ENCODE peak calls at places on chromosome 22, in ten cellular contexts. W, N, X, U, M, Z, J, I, V and S are unnamed samples.

GRCh38 chr22:30675436-30675835 is 7.8 kb upstream of the DUSP18 start:
- DNase-seq in W (no peak), N (no peak), X (no peak), U (no peak), M (no peak), Z (no peak), J (no peak), I (no peak), V (no peak), S (no peak)

GRCh38 chr22:43343262-43343988 is at the start of gene SCUBE1:
- DNase-seq in W (no peak), N (peak; percentile 56), X (peak; percentile 46), U (peak; percentile 86), M (no peak), Z (peak; percentile 95), J (peak; percentile 63), I (no peak), V (peak; percentile 19), S (peak; percentile 52)

GRCh38 chr22:31269892-31270574 is 22.3 kb downstream of the PIK3IP1 start:
- DNase-seq in W (no peak), N (no peak), X (no peak), U (no peak), M (no peak), Z (no peak), J (no peak), I (no peak), V (no peak), S (no peak)

GRCh38 chr22:35549338-35549737 is 8.7 kb downstream of the RASD2 start:
- DNase-seq in W (no peak), N (no peak), X (no peak), U (peak; percentile 74), M (no peak), Z (no peak), J (no peak), I (no peak), V (peak; percentile 56), S (peak; percentile 68)

GRCh38 chr22:43276311-43276710 is 66.9 kb downstream of the SCUBE1 start:
- DNase-seq in W (no peak), N (no peak), X (no peak), U (no peak), M (no peak), Z (no peak), J (no peak), I (no peak), V (no peak), S (no peak)

GRCh38 chr22:38830026-38830844 is 13.6 kb downstream of the NPTXR start:
- DNase-seq in W (no peak), N (no peak), X (no peak), U (no peak), M (no peak), Z (no peak), J (no peak), I (no peak), V (no peak), S (no peak)

GRCh38 chr22:31474743-31475142 is 14.9 kb downstream of the EIF4ENIF1 start:
- DNase-seq in W (peak; percentile 89), N (no peak), X (no peak), U (no peak), M (no peak), Z (no peak), J (no peak), I (peak; percentile 73), V (no peak), S (no peak)

GRCh38 chr22:29166180-29166579 is 39.5 kb upstream of the EMID1 start:
- DNase-seq in W (no peak), N (no peak), X (no peak), U (no peak), M (peak; percentile 27), Z (no peak), J (no peak), I (no peak), V (no peak), S (no peak)

GRCh38 chr22:22974156-22974555 is 86.5 kb downstream of the IGLL5 start:
- DNase-seq in W (no peak), N (no peak), X (no peak), U (no peak), M (no peak), Z (no peak), J (no peak), I (no peak), V (no peak), S (no peak)

GRCh38 chr22:44889233-44889878 is 120.4 kb downstream of the PHF21B start:
- DNase-seq in W (no peak), N (no peak), X (no peak), U (no peak), M (peak; percentile 51), Z (peak; percentile 44), J (no peak), I (no peak), V (no peak), S (no peak)

GRCh38 chr22:33921576-33922181 is 1.4 kb upstream of the LARGE1 start:
- DNase-seq in W (peak; percentile 60), N (peak; percentile 33), X (peak; percentile 53), U (peak; percentile 76), M (peak; percentile 78), Z (peak; percentile 94), J (peak; percentile 64), I (peak; percentile 61), V (peak; percentile 62), S (peak; percentile 68)

GRCh38 chr22:49324527-49325491 is 502.9 kb downstream of the BRD1 start:
- DNase-seq in W (no peak), N (no peak), X (no peak), U (no peak), M (no peak), Z (no peak), J (peak; percentile 22), I (no peak), V (no peak), S (no peak)

GRCh38 chr22:24060375-24060788 is 49.3 kb downstream of the CABIN1 start:
- DNase-seq in W (peak; percentile 96), N (no peak), X (peak; percentile 32), U (peak; percentile 30), M (no peak), Z (no peak), J (peak; percentile 45), I (peak; percentile 90), V (peak; percentile 34), S (no peak)

GRCh38 chr22:39207141-39208012 is 37.4 kb downstream of the PDGFB start:
- DNase-seq in W (peak; percentile 11), N (no peak), X (peak; percentile 92), U (no peak), M (peak; percentile 45), Z (no peak), J (peak; percentile 48), I (peak; percentile 23), V (no peak), S (no peak)

GRCh38 chr22:23786261-23786710 is 480 bp upstream of the SMARCB1 start:
- DNase-seq in W (no peak), N (no peak), X (no peak), U (no peak), M (no peak), Z (no peak), J (no peak), I (no peak), V (no peak), S (no peak)

GRCh38 chr22:26585104-26585790 is 4.7 kb downstream of the TPST2 start:
- DNase-seq in W (peak; percentile 79), N (no peak), X (peak; percentile 66), U (peak; percentile 41), M (peak; percentile 78), Z (no peak), J (peak; percentile 45), I (peak; percentile 80), V (peak; percentile 66), S (peak; percentile 78)

GRCh38 chr22:27642104-27642800 is 159.3 kb downstream of the MN1 start:
- DNase-seq in W (no peak), N (no peak), X (no peak), U (no peak), M (no peak), Z (peak; percentile 79), J (no peak), I (no peak), V (no peak), S (no peak)

GRCh38 chr22:42185915-42186439 is 55.4 kb upstream of the CYP2D6 start:
- DNase-seq in W (no peak), N (no peak), X (no peak), U (no peak), M (no peak), Z (no peak), J (no peak), I (no peak), V (no peak), S (no peak)
- H3K4me1 ChIP-seq in W (peaks cover 8% of the 10 kb centered on the region), N (peaks cover 13% of the 10 kb centered on the region), X (peaks cover 38% of the 10 kb centered on the region), U (no peaks in the 10 kb centered on the region), M (no peaks in the 10 kb centered on the region), Z (peaks cover 7% of the 10 kb centered on the region), J (peaks cover 42% of the 10 kb centered on the region), I (no peaks in the 10 kb centered on the region), V (no peaks in the 10 kb centered on the region), S (peaks cover 14% of the 10 kb centered on the region)

GRCh38 chr22:50671641-50672040 is 982 bp upstream of the SHANK3 start:
- DNase-seq in W (no peak), N (no peak), X (no peak), U (no peak), M (no peak), Z (no peak), J (no peak), I (no peak), V (peak; percentile 68), S (no peak)
- H3K27me3 ChIP-seq in W (peaks cover 51% of the 10 kb centered on the region), N (peaks cover 57% of the 10 kb centered on the region), X (no peaks in the 10 kb centered on the region), U (no peaks in the 10 kb centered on the region), M (peaks cover 70% of the 10 kb centered on the region), Z (peaks cover 46% of the 10 kb centered on the region), J (peaks cover 72% of the 10 kb centered on the region), I (peaks cover 28% of the 10 kb centered on the region), V (peaks cover 39% of the 10 kb centered on the region), S (peaks cover 80% of the 10 kb centered on the region)

GRCh38 chr22:40329021-40329456 is 17.3 kb upstream of the ADSL start:
- DNase-seq in W (no peak), N (no peak), X (no peak), U (no peak), M (no peak), Z (no peak), J (no peak), I (no peak), V (no peak), S (no peak)
- H3K4me1 ChIP-seq in W (peaks cover 10% of the 10 kb centered on the region), N (peaks cover 51% of the 10 kb centered on the region), X (peaks cover 5% of the 10 kb centered on the region), U (peaks cover 2% of the 10 kb centered on the region), M (no peaks in the 10 kb centered on the region), Z (peaks cover 39% of the 10 kb centered on the region), J (peaks cover 18% of the 10 kb centered on the region), I (peaks cover 9% of the 10 kb centered on the region), V (no peaks in the 10 kb centered on the region), S (peaks cover 23% of the 10 kb centered on the region)

GRCh38 chr22:19722175-19722914 is 994 bp upstream of the GP1BB start:
- DNase-seq in W (no peak), N (no peak), X (no peak), U (no peak), M (no peak), Z (peak; percentile 49), J (no peak), I (no peak), V (no peak), S (no peak)

GRCh38 chr22:19720150-19720827 is 3.0 kb upstream of the GP1BB start:
- DNase-seq in W (no peak), N (no peak), X (no peak), U (no peak), M (no peak), Z (no peak), J (no peak), I (no peak), V (no peak), S (no peak)

GRCh38 chr22:19721486-19722172 is 1.7 kb upstream of the GP1BB start:
- DNase-seq in W (no peak), N (no peak), X (no peak), U (no peak), M (no peak), Z (peak; percentile 40), J (no peak), I (no peak), V (no peak), S (no peak)

GRCh38 chr22:19719488-19720021 is 3.8 kb upstream of the GP1BB start:
- DNase-seq in W (no peak), N (no peak), X (no peak), U (no peak), M (no peak), Z (no peak), J (no peak), I (no peak), V (no peak), S (no peak)

GRCh38 chr22:19720999-19721485 is 2.3 kb upstream of the GP1BB start:
- DNase-seq in W (no peak), N (no peak), X (no peak), U (no peak), M (no peak), Z (no peak), J (no peak), I (no peak), V (no peak), S (no peak)
- H3K27me3 ChIP-seq in W (peaks cover 19% of the 10 kb centered on the region), N (peaks cover 48% of the 10 kb centered on the region), X (no peaks in the 10 kb centered on the region), U (no peaks in the 10 kb centered on the region), M (no peaks in the 10 kb centered on the region), Z (peaks cover 100% of the 10 kb centered on the region), J (peaks cover 93% of the 10 kb centered on the region), I (no peaks in the 10 kb centered on the region), V (peaks cover 48% of the 10 kb centered on the region), S (peaks cover 72% of the 10 kb centered on the region)